ENCODE peak calls at places on chromosomes 3 and 15, in four cellular contexts. One of them, this sample, is unnamed.

GRCh38 chr15:79724312-79724711 is 172.5 kb downstream of the MTHFS start:
- DNase-seq in iPS DF 6.9: no peak
- DNase-seq in right cardiac atrium: no peak
- DNase-seq in foreskin keratinocyte: no peak
- DNase-seq in this sample: no peak

GRCh38 chr3:102206506-102207145 is 228.2 kb upstream of the ZPLD1 start:
- DNase-seq in iPS DF 6.9: no peak
- DNase-seq in right cardiac atrium: peak
- DNase-seq in foreskin keratinocyte: peak
- DNase-seq in this sample: no peak

GRCh38 chr15:86267892-86268291 is 188.2 kb downstream of the AGBL1 start:
- DNase-seq in iPS DF 6.9: no peak
- DNase-seq in right cardiac atrium: no peak
- DNase-seq in foreskin keratinocyte: peak
- DNase-seq in this sample: no peak

GRCh38 chr3:58637509-58637908 is 29.1 kb downstream of the FAM3D start:
- DNase-seq in iPS DF 6.9: no peak
- DNase-seq in right cardiac atrium: no peak
- DNase-seq in foreskin keratinocyte: no peak
- DNase-seq in this sample: no peak

GRCh38 chr15:64571857-64572291 is 111.5 kb downstream of the ZNF609 start:
- DNase-seq in iPS DF 6.9: no peak
- DNase-seq in right cardiac atrium: no peak
- DNase-seq in foreskin keratinocyte: peak
- DNase-seq in this sample: no peak

GRCh38 chr3:146221276-146221675 is 29.6 kb downstream of the PLSCR4 start:
- DNase-seq in iPS DF 6.9: no peak
- DNase-seq in right cardiac atrium: no peak
- DNase-seq in foreskin keratinocyte: no peak
- DNase-seq in this sample: no peak

GRCh38 chr15:70420421-70421196 is 322.9 kb upstream of the TLE3 start:
- DNase-seq in iPS DF 6.9: no peak
- DNase-seq in right cardiac atrium: no peak
- DNase-seq in foreskin keratinocyte: no peak
- DNase-seq in this sample: peak

GRCh38 chr3:36891651-36892268 is 53.1 kb downstream of the TRANK1 start:
- DNase-seq in iPS DF 6.9: no peak
- DNase-seq in right cardiac atrium: peak
- DNase-seq in foreskin keratinocyte: no peak
- DNase-seq in this sample: peak

GRCh38 chr3:18591120-18591519 is 166.0 kb upstream of the SATB1 start:
- DNase-seq in iPS DF 6.9: no peak
- DNase-seq in right cardiac atrium: no peak
- DNase-seq in foreskin keratinocyte: no peak
- DNase-seq in this sample: no peak

GRCh38 chr3:104987859-104988258 is 378.9 kb upstream of the ALCAM start:
- DNase-seq in iPS DF 6.9: no peak
- DNase-seq in right cardiac atrium: no peak
- DNase-seq in foreskin keratinocyte: no peak
- DNase-seq in this sample: peak

GRCh38 chr15:91552555-91552954 is 301.0 kb upstream of the SLCO3A1 start:
- DNase-seq in iPS DF 6.9: no peak
- DNase-seq in right cardiac atrium: no peak
- DNase-seq in foreskin keratinocyte: no peak
- DNase-seq in this sample: no peak

GRCh38 chr15:28977377-28978010 is 91.7 kb downstream of the APBA2 start:
- DNase-seq in iPS DF 6.9: no peak
- DNase-seq in right cardiac atrium: no peak
- DNase-seq in foreskin keratinocyte: peak
- DNase-seq in this sample: peak

GRCh38 chr3:115562636-115563267 is 60.6 kb upstream of the GAP43 start:
- DNase-seq in iPS DF 6.9: no peak
- DNase-seq in right cardiac atrium: no peak
- DNase-seq in foreskin keratinocyte: no peak
- DNase-seq in this sample: no peak

GRCh38 chr3:114659109-114660081 is 365.6 kb downstream of the TIGIT start:
- DNase-seq in iPS DF 6.9: no peak
- DNase-seq in right cardiac atrium: no peak
- DNase-seq in foreskin keratinocyte: no peak
- DNase-seq in this sample: no peak

GRCh38 chr3:79052054-79052681 is 715.6 kb downstream of the ROBO1 start:
- DNase-seq in iPS DF 6.9: no peak
- DNase-seq in right cardiac atrium: no peak
- DNase-seq in foreskin keratinocyte: no peak
- DNase-seq in this sample: peak

GRCh38 chr15:53490341-53490740 is 269.1 kb downstream of the WDR72 start:
- DNase-seq in iPS DF 6.9: no peak
- DNase-seq in right cardiac atrium: no peak
- DNase-seq in foreskin keratinocyte: no peak
- DNase-seq in this sample: no peak

GRCh38 chr3:21752749-21753347 is 1.8 kb upstream of the ZNF385D start:
- DNase-seq in iPS DF 6.9: no peak
- DNase-seq in right cardiac atrium: no peak
- DNase-seq in foreskin keratinocyte: no peak
- DNase-seq in this sample: peak

GRCh38 chr15:36430721-36431265 is 148.6 kb upstream of the CDIN1 start:
- DNase-seq in iPS DF 6.9: no peak
- DNase-seq in right cardiac atrium: no peak
- DNase-seq in foreskin keratinocyte: no peak
- DNase-seq in this sample: no peak

GRCh38 chr3:123137001-123137400 is 64.7 kb upstream of the SEC22A start:
- DNase-seq in iPS DF 6.9: no peak
- DNase-seq in right cardiac atrium: no peak
- DNase-seq in foreskin keratinocyte: no peak
- DNase-seq in this sample: no peak

GRCh38 chr3:55458398-55458797 is 28.7 kb downstream of the WNT5A start:
- DNase-seq in iPS DF 6.9: no peak
- DNase-seq in right cardiac atrium: no peak
- DNase-seq in foreskin keratinocyte: no peak
- DNase-seq in this sample: no peak

GRCh38 chr3:80350771-80351170 is 583.0 kb upstream of the ROBO1 start:
- DNase-seq in iPS DF 6.9: no peak
- DNase-seq in right cardiac atrium: no peak
- DNase-seq in foreskin keratinocyte: no peak
- DNase-seq in this sample: no peak

GRCh38 chr3:175386630-175387029 is 527.5 kb downstream of the NAALADL2 start:
- DNase-seq in iPS DF 6.9: no peak
- DNase-seq in right cardiac atrium: no peak
- DNase-seq in foreskin keratinocyte: peak
- DNase-seq in this sample: no peak

GRCh38 chr3:72661115-72661457 is 187.2 kb downstream of the SHQ1 start:
- DNase-seq in iPS DF 6.9: no peak
- DNase-seq in right cardiac atrium: peak
- DNase-seq in foreskin keratinocyte: peak
- DNase-seq in this sample: no peak

DNA sequence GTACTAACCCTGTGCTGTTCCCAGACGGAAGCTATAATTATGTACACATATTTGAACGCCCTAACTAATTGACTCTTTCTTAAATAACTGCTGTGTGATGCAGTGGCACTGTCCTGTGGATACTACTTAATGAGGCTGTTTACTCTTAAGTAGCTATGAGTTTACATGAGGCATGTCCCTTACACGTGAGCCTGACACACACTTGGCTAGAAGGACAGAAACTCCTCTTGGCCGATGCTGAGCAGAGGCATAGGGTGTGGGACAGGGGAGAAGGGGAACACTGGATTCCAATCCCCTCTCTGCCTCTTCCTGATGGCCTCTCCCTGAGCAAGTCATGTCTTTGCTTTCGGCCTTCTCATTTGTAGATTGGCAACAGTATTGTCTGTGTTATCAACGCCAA is 21.9 kb downstream of the EHD4 start:
- DNase-seq in iPS DF 6.9: no peak
- DNase-seq in right cardiac atrium: no peak
- DNase-seq in foreskin keratinocyte: no peak
- DNase-seq in this sample: no peak
- H3K27ac ChIP-seq in iPS DF 6.9: no peak
- H3K27ac ChIP-seq in right cardiac atrium: peak
- H3K27ac ChIP-seq in foreskin keratinocyte: no peak
- H3K27ac ChIP-seq in this sample: no peak

DNA sequence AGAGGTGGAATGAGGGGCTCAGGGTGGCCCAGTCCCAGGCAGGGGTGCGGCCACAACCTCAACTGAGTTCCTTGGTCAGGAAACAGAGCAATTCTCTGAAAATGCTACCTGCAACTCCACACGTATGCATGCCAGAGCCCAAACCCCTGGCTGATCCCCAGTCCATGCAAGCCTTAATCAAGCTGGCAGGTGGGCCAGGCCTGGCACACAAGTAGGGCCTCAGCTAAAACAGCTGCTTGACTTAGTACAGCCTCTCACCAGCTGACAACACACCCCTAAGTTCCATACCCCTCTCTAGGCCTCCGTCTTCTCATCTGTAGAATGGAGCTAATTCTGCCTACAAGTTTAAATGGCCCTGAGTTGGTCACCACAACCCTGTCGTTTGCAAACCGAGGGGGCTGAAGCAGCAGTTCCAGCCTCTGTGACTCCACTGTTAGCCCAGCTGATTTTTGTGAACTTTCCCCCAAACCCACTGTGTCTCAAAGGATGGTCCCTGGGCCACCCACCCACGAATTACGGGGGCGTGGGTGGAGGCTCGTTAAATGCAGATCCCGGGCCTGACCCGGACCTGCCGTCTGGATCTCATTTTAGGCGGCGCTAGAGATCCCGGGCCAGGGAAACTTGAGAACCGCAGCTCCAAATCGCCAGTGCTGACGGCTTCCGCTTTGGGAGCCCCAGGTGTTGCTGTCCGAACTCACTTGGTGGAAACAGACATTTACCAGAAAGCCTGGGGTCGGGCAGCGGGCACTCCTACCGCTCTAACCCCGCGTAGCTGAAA is 927 bp downstream of the CHDH start:
- DNase-seq in iPS DF 6.9: peak
- DNase-seq in right cardiac atrium: peak
- DNase-seq in foreskin keratinocyte: no peak
- DNase-seq in this sample: peak
- H3K27ac ChIP-seq in iPS DF 6.9: no peak
- H3K27ac ChIP-seq in right cardiac atrium: no peak
- H3K27ac ChIP-seq in foreskin keratinocyte: no peak
- H3K27ac ChIP-seq in this sample: no peak

DNA sequence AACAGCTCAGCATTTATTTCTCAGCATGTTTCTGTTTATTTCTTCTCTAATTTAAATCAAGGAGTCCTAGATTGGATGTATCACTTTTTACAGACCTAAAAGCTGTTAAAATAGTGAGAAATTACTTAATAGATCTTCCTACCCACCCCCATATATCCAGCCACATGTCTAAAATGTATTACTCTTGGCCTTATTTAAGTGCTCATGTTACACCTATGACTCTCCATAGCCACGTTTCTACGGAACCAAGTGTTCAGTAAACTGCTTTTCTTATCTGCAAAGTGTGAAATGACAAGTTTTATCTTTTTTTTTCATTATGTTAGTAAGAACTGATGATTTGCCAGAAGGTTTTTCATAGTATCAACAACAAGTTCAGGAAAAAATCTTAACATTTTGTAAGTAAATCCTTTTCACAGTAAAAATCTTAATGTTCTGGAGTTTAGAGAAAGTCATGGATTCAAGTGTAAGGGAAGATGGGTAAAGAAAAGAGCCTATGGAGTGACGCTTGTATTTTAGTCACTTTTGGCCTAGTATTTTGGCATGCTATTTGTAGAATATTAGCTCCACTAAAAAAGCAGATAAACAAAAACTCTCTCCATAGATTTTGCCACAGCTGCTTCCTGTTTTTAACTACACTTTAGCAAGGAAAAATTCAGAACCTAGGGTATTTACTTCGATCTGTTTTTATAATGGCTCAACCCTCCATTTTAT is 41.2 kb upstream of the IGSF10 start:
- DNase-seq in iPS DF 6.9: no peak
- DNase-seq in right cardiac atrium: no peak
- DNase-seq in foreskin keratinocyte: no peak
- DNase-seq in this sample: no peak
- H3K27ac ChIP-seq in iPS DF 6.9: no peak
- H3K27ac ChIP-seq in right cardiac atrium: no peak
- H3K27ac ChIP-seq in foreskin keratinocyte: no peak
- H3K27ac ChIP-seq in this sample: no peak

GRCh38 chr3:106438916-106439315 is 570.1 kb upstream of the CBLB start:
- DNase-seq in iPS DF 6.9: no peak
- DNase-seq in right cardiac atrium: no peak
- DNase-seq in foreskin keratinocyte: no peak
- DNase-seq in this sample: no peak
- H3K27ac ChIP-seq in iPS DF 6.9: no peak
- H3K27ac ChIP-seq in right cardiac atrium: no peak
- H3K27ac ChIP-seq in foreskin keratinocyte: no peak
- H3K27ac ChIP-seq in this sample: no peak

GRCh38 chr15:57598346-57598745 is 6.6 kb downstream of the MYZAP start:
- DNase-seq in iPS DF 6.9: no peak
- DNase-seq in right cardiac atrium: no peak
- DNase-seq in foreskin keratinocyte: no peak
- DNase-seq in this sample: no peak
- H3K27ac ChIP-seq in iPS DF 6.9: no peak
- H3K27ac ChIP-seq in right cardiac atrium: peak
- H3K27ac ChIP-seq in foreskin keratinocyte: no peak
- H3K27ac ChIP-seq in this sample: no peak

DNA sequence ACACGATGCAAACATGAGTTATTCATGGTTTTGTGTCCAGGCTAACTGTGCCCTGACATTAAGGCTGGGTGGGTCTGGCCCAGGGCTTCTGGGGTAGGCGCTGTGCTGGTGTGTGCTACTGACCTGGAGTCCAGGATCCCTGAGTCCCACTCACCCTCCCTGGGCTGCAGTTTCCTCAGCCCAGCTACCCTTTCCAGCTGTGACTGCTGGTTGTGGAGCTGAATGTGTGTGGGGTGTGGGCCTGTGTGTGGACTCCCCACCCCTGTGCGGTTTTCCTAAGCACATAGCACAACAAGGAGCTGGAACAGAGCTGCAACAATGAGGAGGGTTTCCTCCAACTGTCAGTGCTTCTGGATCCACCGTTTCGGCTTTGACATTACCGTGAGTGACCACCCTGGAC is 38.0 kb downstream of the SMAD3 start:
- DNase-seq in iPS DF 6.9: no peak
- DNase-seq in right cardiac atrium: no peak
- DNase-seq in foreskin keratinocyte: no peak
- DNase-seq in this sample: no peak
- H3K27ac ChIP-seq in iPS DF 6.9: no peak
- H3K27ac ChIP-seq in right cardiac atrium: no peak
- H3K27ac ChIP-seq in foreskin keratinocyte: peak
- H3K27ac ChIP-seq in this sample: no peak

DNA sequence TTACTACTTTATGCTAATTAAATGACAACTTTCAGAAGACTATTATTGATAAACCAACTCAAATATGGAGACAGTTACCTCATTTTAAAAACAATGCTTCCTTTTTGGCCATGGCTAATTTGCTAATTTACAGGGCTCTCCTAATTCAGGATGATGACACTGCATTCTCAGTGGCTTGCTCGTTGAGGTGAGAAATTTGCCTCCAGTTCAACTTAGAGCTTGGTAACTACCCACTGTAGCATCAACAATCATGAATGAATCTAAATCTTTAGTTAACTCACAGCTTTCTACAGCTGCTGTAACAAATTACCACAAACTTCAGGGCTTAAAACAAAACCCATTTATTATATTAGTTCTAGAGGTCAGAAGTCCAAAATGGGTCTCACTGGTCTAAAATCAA is 14.0 kb downstream of the PBRM1 start:
- DNase-seq in iPS DF 6.9: no peak
- DNase-seq in right cardiac atrium: no peak
- DNase-seq in foreskin keratinocyte: no peak
- DNase-seq in this sample: no peak
- H3K27ac ChIP-seq in iPS DF 6.9: no peak
- H3K27ac ChIP-seq in right cardiac atrium: no peak
- H3K27ac ChIP-seq in foreskin keratinocyte: peak
- H3K27ac ChIP-seq in this sample: no peak

GRCh38 chr3:12924437-12924836 is 83.1 kb upstream of the RPL32 start:
- DNase-seq in iPS DF 6.9: no peak
- DNase-seq in right cardiac atrium: no peak
- DNase-seq in foreskin keratinocyte: no peak
- DNase-seq in this sample: no peak
- H3K27ac ChIP-seq in iPS DF 6.9: no peak
- H3K27ac ChIP-seq in right cardiac atrium: no peak
- H3K27ac ChIP-seq in foreskin keratinocyte: no peak
- H3K27ac ChIP-seq in this sample: no peak

This sample was measured in A673.